ENCODE peak calls at places on chromosomes 3 and 15, in five cellular contexts. K is CD8-positive, alpha-beta memory T cell; V is sigmoid colon; O is mucosa of descending colon; F is GM12878. B is an unnamed sample.
A peak's percentile ranks its signal among the peaks of the same experiment; 100 is the strongest.

GRCh38 chr15:62749036-62749435 is 293.5 kb upstream of the TPM1 start:
- DNase-seq in K (no peak), V (no peak), O (no peak), F (no peak), B (no peak)

GRCh38 chr15:98653686-98654085 is 5.3 kb downstream of the IGF1R start:
- DNase-seq in K (no peak), V (no peak), O (no peak), F (no peak), B (no peak)

GRCh38 chr3:101017048-101017447 is 23.8 kb upstream of the ABI3BP start:
- DNase-seq in K (no peak), V (no peak), O (no peak), F (no peak), B (no peak)

GRCh38 chr15:33994005-33994615 is 25.8 kb downstream of the CHRM5 start:
- DNase-seq in K (no peak), V (no peak), O (peak; percentile 17), F (no peak), B (peak; percentile 13)

GRCh38 chr15:85339976-85340665 is 40.3 kb upstream of the AKAP13 start:
- DNase-seq in K (no peak), V (no peak), O (no peak), F (no peak), B (no peak)

GRCh38 chr15:79031201-79031600 is 59.4 kb downstream of the RASGRF1 start:
- DNase-seq in K (no peak), V (no peak), O (no peak), F (no peak), B (no peak)

GRCh38 chr3:194022052-194022451 is 113.9 kb upstream of the HES1 start:
- DNase-seq in K (no peak), V (no peak), O (no peak), F (no peak), B (no peak)

GRCh38 chr3:183306798-183307671 is 54.0 kb downstream of the B3GNT5 start:
- DNase-seq in K (no peak), V (peak; percentile 81), O (peak; percentile 97), F (peak; percentile 21), B (no peak)

GRCh38 chr15:40420793-40421192 is 15.2 kb downstream of the IVD start:
- DNase-seq in K (no peak), V (no peak), O (peak; percentile 88), F (no peak), B (no peak)

GRCh38 chr3:195068045-195068444 is 202.9 kb downstream of the XXYLT1 start:
- DNase-seq in K (no peak), V (no peak), O (no peak), F (no peak), B (no peak)

GRCh38 chr15:85533949-85534543 is 153.6 kb downstream of the AKAP13 start:
- DNase-seq in K (no peak), V (no peak), O (peak; percentile 43), F (no peak), B (no peak)

GRCh38 chr3:64109438-64109837 is 86.1 kb upstream of the PSMD6 start:
- DNase-seq in K (no peak), V (peak; percentile 69), O (peak; percentile 33), F (no peak), B (no peak)

GRCh38 chr3:13019243-13019701 is 54.0 kb downstream of the IQSEC1 start:
- DNase-seq in K (no peak), V (peak; percentile 85), O (no peak), F (no peak), B (peak; percentile 60)

GRCh38 chr3:111906667-111907066 is 47.6 kb downstream of the PHLDB2 start:
- DNase-seq in K (no peak), V (no peak), O (no peak), F (no peak), B (no peak)

GRCh38 chr3:185824051-185824466 is 783 bp downstream of the IGF2BP2 start:
- DNase-seq in K (no peak), V (no peak), O (peak; percentile 42), F (no peak), B (no peak)

GRCh38 chr15:58190419-58190818 is 52.2 kb downstream of the AQP9 start:
- DNase-seq in K (no peak), V (no peak), O (no peak), F (no peak), B (no peak)

GRCh38 chr15:101003706-101004105 is 84.5 kb downstream of the LRRK1 start:
- DNase-seq in K (no peak), V (peak; percentile 43), O (no peak), F (no peak), B (no peak)

GRCh38 chr15:40934457-40934856 is 5.3 kb downstream of the DLL4 start:
- DNase-seq in K (no peak), V (no peak), O (no peak), F (no peak), B (no peak)

GRCh38 chr15:74179101-74179841 is 5.8 kb downstream of the ISLR start:
- DNase-seq in K (no peak), V (peak; percentile 88), O (no peak), F (no peak), B (no peak)

GRCh38 chr3:20064796-20065564 is 24.7 kb downstream of the KAT2B start:
- DNase-seq in K (no peak), V (no peak), O (no peak), F (no peak), B (no peak)

GRCh38 chr3:195892355-195893120 is 15.8 kb downstream of the TNK2 start:
- DNase-seq in K (no peak), V (peak; percentile 93), O (no peak), F (no peak), B (no peak)

GRCh38 chr3:69084326-69084667 is 440 bp upstream of the ARL6IP5 start:
- DNase-seq in K (no peak), V (no peak), O (no peak), F (no peak), B (no peak)

GRCh38 chr3:50635066-50635465 is 18.1 kb downstream of the MAPKAPK3 start:
- DNase-seq in K (no peak), V (no peak), O (no peak), F (no peak), B (no peak)

GRCh38 chr15:39299506-39300267 is 281.2 kb upstream of the THBS1 start:
- DNase-seq in K (no peak), V (no peak), O (no peak), F (no peak), B (no peak)

DNA sequence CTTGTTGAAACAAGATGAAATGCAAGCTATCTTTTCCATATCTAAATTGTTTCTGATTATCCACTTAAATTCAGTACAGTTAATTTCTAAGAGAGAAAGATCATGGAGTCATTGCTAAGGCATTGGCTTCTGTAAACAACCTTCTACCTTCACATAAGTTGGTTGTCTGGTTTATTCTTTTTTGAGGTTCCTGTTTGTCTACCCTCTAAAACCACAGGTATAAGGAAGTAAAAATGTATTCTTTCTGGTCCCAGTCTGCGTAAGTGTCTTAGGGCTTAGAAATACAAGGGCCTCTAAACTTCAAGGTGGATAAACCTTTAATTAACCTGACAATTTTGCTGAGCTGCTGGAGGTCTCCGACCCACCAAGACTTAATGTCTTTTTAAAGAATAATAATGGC is 3.6 kb upstream of the ATOSA start:
- DNase-seq in K (no peak), V (no peak), O (no peak), F (peak; percentile 41), B (no peak)
- H3K4me1 ChIP-seq in K (peaks cover 23% of the 10 kb centered on the region), V (peaks cover 11% of the 10 kb centered on the region), O (peaks cover under 1% of the 10 kb centered on the region), F (peaks cover 43% of the 10 kb centered on the region), B (no peaks in the 10 kb centered on the region)

DNA sequence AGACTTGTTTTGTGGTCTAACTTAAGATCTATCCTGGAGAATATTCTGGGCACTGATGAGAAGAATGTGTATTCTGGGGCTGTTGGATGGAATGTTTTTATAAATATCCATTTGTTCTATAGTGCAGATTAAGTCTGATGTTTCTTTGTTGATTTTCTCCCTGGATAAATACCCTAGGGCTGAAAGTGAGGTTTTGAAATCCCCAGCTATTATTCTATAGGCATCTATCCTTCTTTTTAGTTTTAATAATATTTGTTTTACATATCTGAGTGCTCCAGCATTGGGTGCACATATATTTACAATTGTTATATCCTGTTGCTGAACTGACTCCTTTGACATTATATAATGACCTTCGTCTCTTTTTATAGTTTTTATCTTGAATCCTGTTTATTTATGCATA is 42.9 kb downstream of the GALK2 start:
- DNase-seq in K (no peak), V (no peak), O (no peak), F (no peak), B (no peak)
- H3K36me3 ChIP-seq in K (no peaks in the 10 kb centered on the region), V (no peaks in the 10 kb centered on the region), O (no peaks in the 10 kb centered on the region), F (no peaks in the 10 kb centered on the region), B (no peaks in the 10 kb centered on the region)

GRCh38 chr15:29674661-29675533 is 147.4 kb downstream of the TJP1 start:
- DNase-seq in K (no peak), V (no peak), O (peak; percentile 80), F (no peak), B (peak; percentile 67)

GRCh38 chr15:29671308-29671981 is 150.8 kb downstream of the TJP1 start:
- DNase-seq in K (no peak), V (no peak), O (no peak), F (no peak), B (no peak)

GRCh38 chr15:29670945-29671307 is 151.3 kb downstream of the TJP1 start:
- DNase-seq in K (no peak), V (no peak), O (peak; percentile 85), F (no peak), B (no peak)

GRCh38 chr15:29672446-29672845 is 149.8 kb downstream of the TJP1 start:
- DNase-seq in K (no peak), V (no peak), O (no peak), F (no peak), B (no peak)

GRCh38 chr15:29672923-29673809 is 149.1 kb downstream of the TJP1 start:
- DNase-seq in K (no peak), V (no peak), O (no peak), F (no peak), B (no peak)
- H3K4me1 ChIP-seq in K (no peaks in the 10 kb centered on the region), V (peaks cover 13% of the 10 kb centered on the region), O (peaks cover 11% of the 10 kb centered on the region), F (no peaks in the 10 kb centered on the region), B (peaks cover 5% of the 10 kb centered on the region)

GRCh38 chr15:42734076-42734672 is 2.8 kb downstream of the CDAN1 start:
- DNase-seq in K (no peak), V (no peak), O (no peak), F (no peak), B (no peak)

GRCh38 chr15:42731461-42731860 is 5.5 kb downstream of the CDAN1 start:
- DNase-seq in K (no peak), V (no peak), O (no peak), F (no peak), B (no peak)

GRCh38 chr15:42733027-42733426 is 3.9 kb downstream of the CDAN1 start:
- DNase-seq in K (no peak), V (peak; percentile 42), O (no peak), F (no peak), B (no peak)

GRCh38 chr15:42730536-42730935 is 6.4 kb downstream of the CDAN1 start:
- DNase-seq in K (no peak), V (no peak), O (no peak), F (no peak), B (no peak)

DNA sequence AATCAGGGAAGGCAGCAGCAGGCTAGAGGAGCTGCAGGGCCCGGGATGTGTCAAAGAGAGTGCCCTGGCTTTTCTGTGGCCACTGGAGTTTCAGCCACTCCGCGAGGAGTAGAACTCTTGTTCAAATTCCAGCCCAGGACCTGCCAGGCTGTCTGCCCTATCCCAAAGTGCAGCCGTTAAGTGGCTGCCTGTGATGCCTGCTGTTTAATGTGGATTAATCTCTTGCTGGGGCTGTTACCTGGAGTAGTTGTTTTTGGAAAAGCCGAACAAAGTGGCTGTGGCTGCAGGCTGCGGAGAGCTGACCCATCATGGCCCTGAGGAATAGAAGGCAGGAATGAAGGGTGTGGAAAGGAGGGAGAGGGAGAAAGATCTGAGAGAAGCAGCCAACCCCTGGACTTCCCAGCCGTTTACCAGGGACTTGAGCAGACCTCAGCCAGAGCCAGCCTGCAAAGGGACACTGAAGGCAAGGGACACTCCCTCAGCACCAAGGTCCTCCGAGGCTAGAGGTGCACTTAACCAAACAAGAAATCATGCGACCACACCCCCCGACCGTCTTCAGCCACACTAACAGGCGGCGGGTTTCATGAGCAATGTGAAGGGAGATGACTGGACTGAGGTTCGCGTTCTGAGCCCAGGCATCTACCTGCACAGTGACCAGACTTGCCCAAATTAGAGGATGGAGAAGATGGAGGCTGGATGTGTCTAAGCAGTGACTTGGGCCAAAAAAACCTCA is 4.7 kb downstream of the CDAN1 start:
- DNase-seq in K (no peak), V (no peak), O (no peak), F (no peak), B (no peak)
- H3K36me3 ChIP-seq in K (peaks cover 31% of the 10 kb centered on the region), V (peaks cover 74% of the 10 kb centered on the region), O (peaks cover 14% of the 10 kb centered on the region), F (peaks cover 15% of the 10 kb centered on the region), B (peaks cover 21% of the 10 kb centered on the region)

B was measured in iPS DF 6.9.